ENCODE peak calls at places on chromosomes 7 and 10, in five cellular contexts. I is NCI-H1092 treated with DMSO at 0.1 percent for 48 hours, U is B cell, B is A172, M is DMS153. G is an unnamed sample.
A peak's percentile ranks its signal among the peaks of the same experiment; 100 is the strongest.

GRCh38 chr7:140003913-140004382 is 58.8 kb downstream of the PARP12 start:
- DNase-seq in I (no peak), U (peak; percentile 55), B (peak; percentile 54), M (no peak), G (peak; percentile 19)

GRCh38 chr10:130111848-130112180 is 1.2 kb upstream of the C10orf143 start:
- DNase-seq in I (no peak), U (no peak), B (no peak), M (no peak), G (no peak)

GRCh38 chr7:28151965-28152364 is 28.6 kb downstream of the JAZF1 start:
- DNase-seq in I (no peak), U (peak; percentile 63), B (peak; percentile 78), M (no peak), G (no peak)

GRCh38 chr10:43623351-43623750 is 17.1 kb downstream of the ZNF485 start:
- DNase-seq in I (no peak), U (peak; percentile 8), B (peak; percentile 63), M (no peak), G (no peak)

GRCh38 chr7:105648561-105649401 is 67.5 kb upstream of the EFCAB10 start:
- DNase-seq in I (peak; percentile 74), U (no peak), B (peak; percentile 68), M (peak; percentile 79), G (peak; percentile 62)

GRCh38 chr7:133230591-133231194 is 22.2 kb upstream of the EXOC4 start:
- DNase-seq in I (peak; percentile 77), U (peak; percentile 52), B (peak; percentile 36), M (no peak), G (peak; percentile 30)

GRCh38 chr7:45259966-45260646 is 102.5 kb downstream of the RAMP3 start:
- DNase-seq in I (peak; percentile 43), U (peak; percentile 73), B (no peak), M (no peak), G (no peak)

GRCh38 chr10:124329941-124330340 is 88.8 kb downstream of the OAT start:
- DNase-seq in I (no peak), U (no peak), B (no peak), M (no peak), G (no peak)

GRCh38 chr10:18501198-18501597 is 150.2 kb downstream of the NSUN6 start:
- DNase-seq in I (no peak), U (no peak), B (peak; percentile 56), M (no peak), G (no peak)

GRCh38 chr7:123242467-123243097 is 42.8 kb upstream of the SLC13A1 start:
- DNase-seq in I (peak; percentile 22), U (no peak), B (peak; percentile 6), M (no peak), G (no peak)

GRCh38 chr7:150411606-150412005 is 32.5 kb downstream of the ZNF775 start:
- DNase-seq in I (no peak), U (no peak), B (no peak), M (no peak), G (no peak)

GRCh38 chr10:6361869-6362268 is 159.1 kb downstream of the PFKFB3 start:
- DNase-seq in I (no peak), U (no peak), B (no peak), M (no peak), G (no peak)

GRCh38 chr7:153090757-153091156 is 331.2 kb downstream of the ACTR3B start:
- DNase-seq in I (no peak), U (no peak), B (no peak), M (no peak), G (no peak)

GRCh38 chr7:22043367-22043766 is 97.7 kb upstream of the CDCA7L start:
- DNase-seq in I (no peak), U (no peak), B (no peak), M (no peak), G (no peak)

GRCh38 chr7:50336909-50337703 is 32.6 kb downstream of the IKZF1 start:
- DNase-seq in I (no peak), U (no peak), B (no peak), M (no peak), G (no peak)